ENCODE peak calls at places on chromosomes 2 and 18, in six cellular contexts. C is IMR-90, Z is mesenchymal stem cell, E is mesendoderm, P is trophoblast cell, J is H1. A is an unnamed sample. For H3K4me1, the result is how much of the 10 kb centered on the place peaks cover.

GRCh38 chr18:66013976-66014375 is 263.2 kb downstream of the CDH7 start:
- DNase-seq in C (no peak), Z (no peak), E (no peak), P (no peak), J (no peak), A (no peak)

GRCh38 chr2:10389596-10389995 is 58.5 kb downstream of the ODC1 start:
- DNase-seq in C (peak), Z (peak), E (no peak), P (no peak), J (no peak), A (no peak)

GRCh38 chr18:27619259-27619772 is 434.2 kb upstream of the CHST9 start:
- DNase-seq in C (no peak), Z (no peak), E (no peak), P (no peak), J (no peak), A (no peak)

GRCh38 chr2:167386694-167387093 is 498.4 kb downstream of the XIRP2 start:
- DNase-seq in C (no peak), Z (no peak), E (peak), P (no peak), J (no peak), A (no peak)

GRCh38 chr2:102618452-102619413 is 620 bp upstream of the SLC9A2 start:
- DNase-seq in C (no peak), Z (peak), E (peak), P (peak), J (no peak), A (peak)

GRCh38 chr18:6366776-6367175 is 47.9 kb downstream of the L3MBTL4 start:
- DNase-seq in C (no peak), Z (no peak), E (no peak), P (no peak), J (peak), A (no peak)

GRCh38 chr2:178700922-178701342 is 106.3 kb downstream of the TTN start:
- DNase-seq in C (peak), Z (peak), E (peak), P (no peak), J (no peak), A (peak)

GRCh38 chr2:72770879-72771461 is 54.9 kb downstream of the EXOC6B start:
- DNase-seq in C (peak), Z (peak), E (peak), P (peak), J (no peak), A (peak)

GRCh38 chr18:36333418-36333817 is 35.9 kb downstream of the FHOD3 start:
- DNase-seq in C (peak), Z (no peak), E (no peak), P (no peak), J (no peak), A (no peak)

GRCh38 chr18:23453657-23454011 is 547 bp downstream of the RIOK3 start:
- DNase-seq in C (peak), Z (peak), E (peak), P (no peak), J (no peak), A (no peak)

GRCh38 chr2:88452980-88453582 is 588 bp upstream of the FOXI3 start:
- DNase-seq in C (no peak), Z (peak), E (peak), P (no peak), J (no peak), A (no peak)

GRCh38 chr2:25927357-25927756 is 49.1 kb upstream of the ASXL2 start:
- DNase-seq in C (no peak), Z (no peak), E (no peak), P (no peak), J (no peak), A (no peak)

GRCh38 chr2:118490323-118490722 is 357.1 kb downstream of the EN1 start:
- DNase-seq in C (no peak), Z (no peak), E (peak), P (no peak), J (no peak), A (no peak)

GRCh38 chr2:145043399-145043834 is 523.5 kb upstream of the ZEB2 start:
- DNase-seq in C (no peak), Z (no peak), E (peak), P (no peak), J (no peak), A (no peak)

GRCh38 chr18:6960656-6961055 is 156.9 kb downstream of the LAMA1 start:
- DNase-seq in C (peak), Z (peak), E (peak), P (no peak), J (no peak), A (no peak)

GRCh38 chr2:158559252-158559651 is 102.5 kb downstream of the PKP4 start:
- DNase-seq in C (no peak), Z (no peak), E (no peak), P (no peak), J (no peak), A (no peak)

GRCh38 chr2:174748948-174749347 is 15.3 kb downstream of the CHRNA1 start:
- DNase-seq in C (peak), Z (peak), E (peak), P (peak), J (peak), A (peak)

GRCh38 chr2:15974203-15974452 is 33.8 kb downstream of the MYCN start:
- DNase-seq in C (no peak), Z (no peak), E (no peak), P (no peak), J (no peak), A (no peak)

GRCh38 chr18:31931163-31931885 is 11.6 kb downstream of the TRAPPC8 start:
- DNase-seq in C (peak), Z (no peak), E (peak), P (no peak), J (no peak), A (no peak)

GRCh38 chr2:120104002-120104467 is 91.2 kb downstream of the EPB41L5 start:
- DNase-seq in C (peak), Z (peak), E (no peak), P (no peak), J (no peak), A (no peak)

GRCh38 chr2:232873292-232873908 is 3.3 kb downstream of the SNORC start:
- DNase-seq in C (no peak), Z (no peak), E (no peak), P (no peak), J (no peak), A (no peak)
- H3K4me1 ChIP-seq in C (under half), Z (under half), E (under half), P (under half), J (under half), A (under half)

GRCh38 chr2:152486048-152486736 is 151.2 kb downstream of the FMNL2 start:
- DNase-seq in C (no peak), Z (peak), E (no peak), P (peak), J (no peak), A (no peak)
- H3K4me3 ChIP-seq in C (no peak), Z (no peak), E (no peak), P (no peak), J (no peak), A (no peak)

DNA sequence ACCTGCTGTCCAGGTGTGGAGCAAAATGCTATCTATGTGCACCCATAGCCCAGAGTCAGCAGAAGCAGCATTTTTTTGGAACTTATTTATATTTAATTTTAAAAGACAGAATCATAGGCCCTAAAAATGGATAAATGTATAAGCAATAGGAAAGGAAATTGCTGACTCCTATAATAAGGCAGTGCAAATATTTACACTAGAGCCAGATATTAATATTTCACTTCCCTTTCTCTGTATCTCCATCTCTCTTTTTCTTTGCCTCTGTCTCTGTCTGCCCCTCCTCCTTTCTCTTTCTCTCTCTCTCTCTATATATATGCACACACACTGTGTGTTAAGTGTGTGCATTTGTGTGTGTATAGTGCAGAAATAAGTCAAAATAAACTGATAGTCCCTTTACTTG is 375.6 kb downstream of the SOX11 start:
- DNase-seq in C (no peak), Z (no peak), E (no peak), P (no peak), J (no peak), A (no peak)
- H2BK120ac ChIP-seq in C (no peak), Z (no peak), E (no peak), P (no peak), J (no peak), A (no peak)

GRCh38 chr2:163119964-163120363 is 281.4 kb upstream of the KCNH7 start:
- DNase-seq in C (no peak), Z (no peak), E (peak), P (no peak), J (no peak), A (no peak)
- H3K4me1 ChIP-seq in C (under half), Z (under half), E (under half), P (under half), J (under half), A (under half)

GRCh38 chr18:34890486-34891085 is 150.6 kb upstream of the MAPRE2 start:
- DNase-seq in C (no peak), Z (no peak), E (no peak), P (no peak), J (no peak), A (no peak)

GRCh38 chr18:34884456-34884855 is 156.8 kb upstream of the MAPRE2 start:
- DNase-seq in C (no peak), Z (no peak), E (no peak), P (no peak), J (no peak), A (no peak)

GRCh38 chr18:34892379-34892778 is 148.8 kb upstream of the MAPRE2 start:
- DNase-seq in C (no peak), Z (no peak), E (no peak), P (no peak), J (no peak), A (no peak)

GRCh38 chr18:34886162-34886561 is 155.1 kb upstream of the MAPRE2 start:
- DNase-seq in C (no peak), Z (no peak), E (no peak), P (no peak), J (no peak), A (no peak)

GRCh38 chr18:34887881-34888580 is 153.2 kb upstream of the MAPRE2 start:
- DNase-seq in C (no peak), Z (no peak), E (no peak), P (no peak), J (no peak), A (no peak)
- H3K4me3 ChIP-seq in C (no peak), Z (no peak), E (no peak), P (no peak), J (no peak), A (no peak)

DNA sequence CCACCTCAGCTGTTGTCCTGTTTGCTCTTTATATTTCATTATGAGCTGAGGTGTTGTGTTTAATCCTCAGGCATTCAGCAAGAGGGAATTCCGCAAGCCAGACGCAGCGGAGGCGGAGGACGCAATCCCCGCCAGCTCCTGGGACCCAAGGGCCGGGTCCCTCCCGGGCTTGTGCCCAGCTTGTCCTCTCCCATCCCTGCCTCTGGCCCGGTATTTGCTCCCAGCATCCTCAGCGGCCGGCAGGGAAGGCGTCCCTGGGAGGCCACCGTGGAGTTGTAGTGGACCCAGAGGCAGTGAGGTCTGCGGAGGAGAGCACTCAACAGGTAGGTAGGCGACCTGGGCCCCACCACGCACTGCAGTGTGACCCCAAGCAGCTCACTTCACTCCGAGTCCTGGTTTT is 42.5 kb upstream of the FOSL2 start:
- DNase-seq in C (no peak), Z (no peak), E (no peak), P (no peak), J (no peak), A (no peak)
- H2BK120ac ChIP-seq in C (no peak), Z (no peak), E (no peak), P (no peak), J (no peak), A (no peak)

DNA sequence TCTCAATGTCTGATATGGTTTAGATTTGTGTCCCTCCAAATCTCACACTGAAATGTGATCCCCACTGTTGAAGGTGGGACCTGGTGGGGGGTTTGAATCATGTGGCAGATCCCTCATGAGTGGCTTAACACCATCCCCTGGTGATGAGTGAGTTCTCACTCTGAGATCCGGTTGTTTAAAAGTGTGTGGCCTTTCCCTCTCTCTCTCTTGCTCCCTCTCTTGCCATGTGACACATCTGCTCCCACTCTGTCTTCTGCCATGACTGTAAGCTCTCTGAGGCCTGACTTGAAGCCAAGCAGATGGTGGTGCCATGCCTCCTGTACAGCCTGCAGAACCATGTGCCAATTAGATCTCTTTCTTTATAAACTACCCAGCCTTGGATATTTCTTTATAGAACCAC is 108.8 kb downstream of the RBMS1 start:
- DNase-seq in C (no peak), Z (no peak), E (no peak), P (no peak), J (no peak), A (no peak)
- H3K4me1 ChIP-seq in C (under half), Z (under half), E (under half), P (under half), J (under half), A (under half)

DNA sequence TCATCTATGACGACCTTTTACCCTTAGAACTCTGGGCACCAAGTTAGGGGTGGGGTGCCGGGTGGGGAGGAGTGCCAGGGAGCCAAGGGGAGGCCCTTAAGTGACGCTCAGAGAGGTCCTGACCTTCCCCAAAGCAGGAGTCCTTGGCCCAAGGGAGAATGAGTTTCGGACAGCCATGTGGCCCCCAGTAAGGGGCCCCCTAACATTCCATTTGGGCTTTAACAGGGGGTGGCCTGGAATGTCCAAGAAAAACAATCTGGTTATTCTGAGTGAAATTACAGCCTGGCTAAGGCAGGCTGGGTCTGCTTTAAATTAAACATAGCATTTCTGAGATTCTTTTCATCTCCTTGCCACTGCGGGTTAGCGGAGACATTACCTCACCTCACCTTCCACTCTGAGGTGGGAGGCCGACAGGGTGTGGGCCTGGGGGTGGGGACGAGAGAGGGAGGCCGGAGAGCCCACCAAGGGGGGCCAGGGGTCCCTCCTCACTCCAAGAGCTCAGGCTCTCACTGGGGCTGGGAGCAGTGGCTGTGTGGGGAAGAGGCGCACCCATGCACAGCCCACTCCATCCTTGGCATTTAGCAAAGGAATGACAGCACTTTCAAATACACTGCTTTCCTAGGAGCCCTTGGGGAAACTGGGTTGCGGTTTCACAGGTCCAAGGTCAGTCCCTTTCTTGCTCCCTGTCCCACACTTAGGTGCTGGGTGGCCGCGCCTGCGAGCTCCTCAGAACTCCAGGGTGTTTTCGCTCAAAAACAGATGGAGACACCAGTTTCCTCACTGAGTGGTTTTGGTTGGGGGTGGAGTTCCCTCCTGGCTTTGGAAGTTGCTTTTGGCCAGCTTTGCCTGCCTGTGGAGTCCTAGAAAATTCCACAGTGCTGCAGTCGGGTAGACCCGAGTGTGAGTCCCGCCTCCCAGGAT is 107.4 kb downstream of the POLR1A start:
- DNase-seq in C (peak), Z (peak), E (peak), P (no peak), J (no peak), A (no peak)
- H3K4me3 ChIP-seq in C (no peak), Z (no peak), E (no peak), P (no peak), J (no peak), A (no peak)

GRCh38 chr2:133235959-133236358 is 332.3 kb downstream of the NCKAP5 start:
- DNase-seq in C (peak), Z (no peak), E (no peak), P (no peak), J (no peak), A (no peak)

GRCh38 chr2:133241231-133241575 is 327.1 kb downstream of the NCKAP5 start:
- DNase-seq in C (peak), Z (peak), E (no peak), P (no peak), J (no peak), A (no peak)

GRCh38 chr2:133240505-133241230 is 327.6 kb downstream of the NCKAP5 start:
- DNase-seq in C (peak), Z (peak), E (no peak), P (no peak), J (no peak), A (no peak)
- H2BK120ac ChIP-seq in C (peak), Z (no peak), E (no peak), P (no peak), J (no peak), A (no peak)

DNA sequence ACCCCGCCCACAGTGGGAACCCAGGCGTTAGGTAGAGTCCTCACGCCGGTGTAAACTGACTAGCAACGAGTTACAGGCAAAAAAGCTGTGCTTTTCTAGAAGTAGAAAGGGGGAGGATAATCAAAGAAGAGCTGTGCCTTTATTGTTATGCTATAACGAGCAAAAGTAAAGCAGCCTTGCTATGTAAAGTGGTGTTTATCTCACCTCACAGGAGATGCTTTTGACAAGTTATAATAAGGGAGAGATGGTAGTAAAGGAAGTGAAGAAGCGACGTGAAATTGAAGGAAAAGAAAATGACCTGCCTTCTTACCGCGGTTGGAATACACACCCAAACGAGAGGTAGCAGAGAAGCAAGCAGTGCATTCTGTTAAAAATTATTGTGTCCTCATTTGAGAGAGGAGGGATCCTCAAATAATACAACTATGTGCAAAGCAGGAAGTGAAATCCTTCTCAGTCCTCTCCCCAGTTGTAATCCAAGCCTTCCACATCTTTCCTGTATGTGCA is 898 bp downstream of the TANK start:
- DNase-seq in C (no peak), Z (no peak), E (no peak), P (no peak), J (no peak), A (no peak)
- H3K4me1 ChIP-seq in C (under half), Z (under half), E (under half), P (under half), J (under half), A (under half)